ENCODE peak calls at places on chromosomes 3 and 15, in ten cellular contexts. G is midbrain; F is GM04503; X is AG20443; V is LoVo; Z is cardiac septum; R is T-cell; B is activated gamma-delta T cell; M is activated CD4-positive, alpha-beta T cell treated with anti-CD3 and anti-CD28 coated beads, Interleukin-2, amount 10 ng/mL, durations not matched to agents 7 days and 5 days; N is activated T-helper 1 cell treated with anti-CD3 and anti-CD28 coated beads, Interleukin-2, amount 50 U/mL, for 16 hours. U is an unnamed sample.

GRCh38 chr15:43872416-43873020 is 45.7 kb downstream of the WDR76 start:
- DNase-seq in G (peak), F (peak), X (peak), V (peak), Z (no peak), R (no peak), B (no peak), M (peak), N (no peak), U (peak)

GRCh38 chr3:149247929-149248691 is 26.5 kb upstream of the CP start:
- DNase-seq in G (no peak), F (no peak), X (no peak), V (peak), Z (no peak), R (no peak), B (no peak), M (no peak), N (no peak), U (no peak)

GRCh38 chr3:135192929-135193328 is 397.9 kb downstream of the EPHB1 start:
- DNase-seq in G (peak), F (no peak), X (peak), V (no peak), Z (no peak), R (no peak), B (no peak), M (no peak), N (no peak), U (no peak)

GRCh38 chr3:56190906-56191305 is 277.4 kb downstream of the ERC2 start:
- DNase-seq in G (no peak), F (no peak), X (no peak), V (no peak), Z (no peak), R (no peak), B (no peak), M (no peak), N (no peak), U (no peak)

GRCh38 chr15:43932036-43932435 is 105.2 kb downstream of the WDR76 start:
- DNase-seq in G (no peak), F (no peak), X (no peak), V (no peak), Z (no peak), R (no peak), B (no peak), M (no peak), N (no peak), U (no peak)

GRCh38 chr15:70258369-70259029 is 160.8 kb upstream of the TLE3 start:
- DNase-seq in G (no peak), F (no peak), X (no peak), V (no peak), Z (no peak), R (peak), B (peak), M (peak), N (peak), U (peak)

GRCh38 chr15:90774731-90775521 is 57.8 kb downstream of the BLM start:
- DNase-seq in G (no peak), F (peak), X (peak), V (peak), Z (no peak), R (no peak), B (no peak), M (no peak), N (no peak), U (no peak)

GRCh38 chr3:82474711-82475110 is 713.3 kb upstream of the GBE1 start:
- DNase-seq in G (no peak), F (no peak), X (no peak), V (no peak), Z (no peak), R (no peak), B (no peak), M (no peak), N (no peak), U (no peak)

GRCh38 chr3:36707623-36708409 is 56.5 kb downstream of the DCLK3 start:
- DNase-seq in G (no peak), F (no peak), X (peak), V (peak), Z (no peak), R (no peak), B (no peak), M (no peak), N (no peak), U (no peak)

GRCh38 chr3:129313983-129314756 is 35.5 kb downstream of the HMCES start:
- DNase-seq in G (no peak), F (peak), X (peak), V (no peak), Z (no peak), R (no peak), B (no peak), M (no peak), N (no peak), U (no peak)

GRCh38 chr3:6528951-6529350 is 332.0 kb upstream of the GRM7 start:
- DNase-seq in G (no peak), F (no peak), X (no peak), V (no peak), Z (no peak), R (no peak), B (no peak), M (no peak), N (no peak), U (no peak)

GRCh38 chr3:179149239-179149887 is 1.2 kb downstream of the PIK3CA start:
- DNase-seq in G (peak), F (no peak), X (peak), V (peak), Z (no peak), R (peak), B (no peak), M (peak), N (peak), U (no peak)

GRCh38 chr3:42886294-42886822 is 10.7 kb upstream of the CYP8B1 start:
- DNase-seq in G (no peak), F (no peak), X (no peak), V (no peak), Z (no peak), R (no peak), B (no peak), M (no peak), N (no peak), U (no peak)

GRCh38 chr15:89781055-89781454 is 4.9 kb downstream of the MESP2 start:
- DNase-seq in G (no peak), F (no peak), X (no peak), V (no peak), Z (peak), R (no peak), B (no peak), M (no peak), N (no peak), U (no peak)

GRCh38 chr15:44009056-44009455 is 182.3 kb downstream of the WDR76 start:
- DNase-seq in G (no peak), F (peak), X (peak), V (peak), Z (no peak), R (no peak), B (no peak), M (no peak), N (no peak), U (no peak)

GRCh38 chr3:4720316-4721075 is 227.3 kb downstream of the ITPR1 start:
- DNase-seq in G (peak), F (peak), X (peak), V (no peak), Z (peak), R (no peak), B (no peak), M (peak), N (no peak), U (peak)

GRCh38 chr3:135503429-135504083 is 462.0 kb upstream of the PPP2R3A start:
- DNase-seq in G (peak), F (peak), X (peak), V (peak), Z (no peak), R (no peak), B (no peak), M (peak), N (no peak), U (peak)

GRCh38 chr3:142077859-142078500 is 71.4 kb downstream of the TFDP2 start:
- DNase-seq in G (no peak), F (no peak), X (no peak), V (no peak), Z (no peak), R (no peak), B (no peak), M (no peak), N (no peak), U (no peak)

GRCh38 chr15:94327356-94327936 is 96.1 kb downstream of the MCTP2 start:
- DNase-seq in G (peak), F (no peak), X (peak), V (peak), Z (no peak), R (no peak), B (no peak), M (peak), N (no peak), U (no peak)

GRCh38 chr3:192930585-192930984 is 12.9 kb upstream of the MB21D2 start:
- DNase-seq in G (no peak), F (no peak), X (no peak), V (peak), Z (no peak), R (no peak), B (no peak), M (no peak), N (no peak), U (no peak)

U was measured in mucosa of gallbladder.